ENCODE peak calls at places on chromosome 13, in five cellular contexts. E is neuronal stem cell; C is naive thymus-derived CD4-positive, alpha-beta T cell; F is activated CD4-positive, alpha-beta T cell treated with anti-CD3 and anti-CD28 coated beads, Interleukin-2, amount 50 U/mL, for 1 hour; L is IMR-90. R is an unnamed sample.

GRCh38 chr13:27917121-27917947 is 2.5 kb upstream of the PDX1 start:
- DNase-seq in E (peak), C (no peak), F (no peak), L (no peak), R (no peak)

GRCh38 chr13:92959790-92960189 is 266.8 kb upstream of the GPC6 start:
- DNase-seq in E (no peak), C (no peak), F (no peak), L (no peak), R (no peak)

GRCh38 chr13:78193853-78194252 is 275.2 kb upstream of the EDNRB start:
- DNase-seq in E (no peak), C (no peak), F (no peak), L (no peak), R (no peak)

GRCh38 chr13:41492432-41493267 is 35.3 kb downstream of the RGCC start:
- DNase-seq in E (no peak), C (peak), F (no peak), L (no peak), R (peak)

GRCh38 chr13:104779311-104779710 is 1713.1 kb upstream of the SLC10A2 start:
- DNase-seq in E (peak), C (no peak), F (no peak), L (peak), R (no peak)

GRCh38 chr13:71242191-71242590 is 624.8 kb downstream of the DACH1 start:
- DNase-seq in E (peak), C (no peak), F (no peak), L (no peak), R (no peak)

GRCh38 chr13:113958373-113958772 is 15.5 kb downstream of the C13orf46 start:
- DNase-seq in E (no peak), C (no peak), F (no peak), L (no peak), R (no peak)

GRCh38 chr13:83907196-83907989 is 25.1 kb upstream of the SLITRK1 start:
- DNase-seq in E (no peak), C (no peak), F (no peak), L (no peak), R (no peak)

GRCh38 chr13:73365240-73365639 is 306.4 kb downstream of the KLF5 start:
- DNase-seq in E (no peak), C (no peak), F (no peak), L (no peak), R (no peak)

GRCh38 chr13:99982021-99982740 is 597 bp downstream of the ZIC2 start:
- DNase-seq in E (no peak), C (no peak), F (no peak), L (no peak), R (no peak)

GRCh38 chr13:68023838-68024581 is 793.9 kb upstream of the PCDH9 start:
- DNase-seq in E (no peak), C (no peak), F (no peak), L (no peak), R (no peak)

GRCh38 chr13:114032121-114032799 is 58.4 kb upstream of the C13orf46 start:
- DNase-seq in E (no peak), C (no peak), F (no peak), L (peak), R (no peak)

GRCh38 chr13:22569830-22570229 is 610.9 kb upstream of the SGCG start:
- DNase-seq in E (no peak), C (no peak), F (no peak), L (no peak), R (no peak)

GRCh38 chr13:100039740-100040139 is 49.2 kb upstream of the PCCA start:
- DNase-seq in E (no peak), C (no peak), F (no peak), L (peak), R (no peak)

GRCh38 chr13:95676100-95676774 is 702 bp upstream of the DNAJC3 start:
- DNase-seq in E (no peak), C (peak), F (no peak), L (peak), R (peak)

GRCh38 chr13:20160346-20161274 is at the start of gene GJA3:
- DNase-seq in E (peak), C (peak), F (peak), L (peak), R (peak)

GRCh38 chr13:20356437-20356836 is 124.3 kb upstream of the GJB6 start:
- DNase-seq in E (no peak), C (no peak), F (no peak), L (no peak), R (no peak)

GRCh38 chr13:93226623-93227279 is at the start of gene GPC6:
- DNase-seq in E (peak), C (no peak), F (no peak), L (peak), R (no peak)

GRCh38 chr13:27921961-27922910 is 2.4 kb downstream of the PDX1 start:
- DNase-seq in E (peak), C (no peak), F (no peak), L (no peak), R (no peak)

R was measured in CD4-positive, CD25-positive, alpha-beta regulatory T cell.